ENCODE peak calls at places on chromosomes 11 and 22, in seven cellular contexts. C is spleen; V is kidney; Y is activated T-helper 9 cell treated with anti-CD3 and anti-CD28 coated beads, Interleukin-2, amount 50 U/mL, for 16 hours; S is HAP-1; U is ascending aorta; A is lower leg skin. I is an unnamed sample.

GRCh38 chr22:43789452-43789851 is 22.7 kb downstream of the EFCAB6 start:
- DNase-seq in U (no peak), S (no peak), C (no peak), Y (no peak), V (peak), A (no peak), I (peak)

GRCh38 chr11:85299247-85299646 is 327.9 kb downstream of the DLG2 start:
- DNase-seq in U (no peak), Y (no peak), C (no peak), V (no peak), A (no peak), S (peak), I (no peak)

GRCh38 chr22:29520851-29521250 is 32.7 kb downstream of the THOC5 start:
- DNase-seq in Y (no peak), U (no peak), C (no peak), V (no peak), S (no peak), A (no peak), I (no peak)

GRCh38 chr22:26321469-26321913 is 107.6 kb upstream of the ASPHD2 start:
- DNase-seq in S (no peak), Y (no peak), V (no peak), A (peak), C (no peak), U (no peak), I (no peak)

GRCh38 chr22:28051787-28052356 is 132.8 kb upstream of the PITPNB start:
- DNase-seq in A (no peak), V (no peak), S (peak), C (no peak), Y (no peak), U (no peak), I (peak)

GRCh38 chr11:132126973-132127900 is 756.8 kb downstream of the NTM start:
- DNase-seq in S (no peak), U (no peak), Y (no peak), V (no peak), C (no peak), A (no peak), I (peak)

GRCh38 chr11:126115820-126116319 is 53.2 kb upstream of the CDON start:
- DNase-seq in S (no peak), V (peak), C (peak), A (peak), U (peak), Y (no peak), I (no peak)

GRCh38 chr11:126297004-126297403 is 6.9 kb upstream of the DCPS start:
- DNase-seq in Y (no peak), C (no peak), V (no peak), U (no peak), A (no peak), S (no peak), I (no peak)

GRCh38 chr11:69587454-69588081 is 53.4 kb upstream of the CCND1 start:
- DNase-seq in C (no peak), Y (no peak), V (no peak), A (peak), S (no peak), U (no peak), I (peak)

GRCh38 chr11:128595221-128595620 is 7.9 kb upstream of the ETS1 start:
- DNase-seq in V (no peak), S (no peak), A (no peak), C (no peak), Y (no peak), U (no peak), I (no peak)

GRCh38 chr11:45252134-45252856 is 33.8 kb downstream of the SYT13 start:
- DNase-seq in S (peak), V (no peak), Y (no peak), A (no peak), U (no peak), C (no peak), I (no peak)

GRCh38 chr22:41204992-41205900 is at the start of gene L3MBTL2:
- DNase-seq in C (peak), U (peak), Y (peak), A (peak), S (peak), V (peak), I (peak)

GRCh38 chr22:23269441-23270211 is 89.3 kb downstream of the BCR start:
- DNase-seq in C (peak), A (no peak), S (no peak), V (no peak), Y (no peak), U (no peak), I (no peak)

GRCh38 chr11:76625787-76626186 is 44.8 kb downstream of the LRRC32 start:
- DNase-seq in Y (no peak), U (no peak), V (no peak), A (no peak), C (no peak), S (no peak), I (no peak)

GRCh38 chr11:119340335-119341221 is at the start of gene C1QTNF5:
- DNase-seq in A (peak), V (peak), C (peak), S (no peak), U (peak), Y (no peak), I (no peak)

GRCh38 chr11:117827521-117828511 is 3.3 kb upstream of the FXYD2 start:
- DNase-seq in C (peak), U (no peak), Y (no peak), S (no peak), A (peak), V (peak), I (no peak)

GRCh38 chr11:2379471-2380174 is 2.5 kb downstream of the CD81 start:
- DNase-seq in S (no peak), C (peak), A (no peak), V (peak), Y (no peak), U (no peak), I (no peak)

GRCh38 chr22:26308467-26308866 is 120.6 kb upstream of the ASPHD2 start:
- DNase-seq in V (no peak), S (no peak), A (no peak), Y (no peak), U (no peak), C (no peak), I (no peak)

GRCh38 chr11:125945011-125945796 is 640 bp upstream of the VSIG10L2 start:
- DNase-seq in A (no peak), S (no peak), Y (no peak), C (no peak), U (no peak), V (no peak), I (no peak)

GRCh38 chr22:42758929-42759629 is 38.4 kb upstream of the A4GALT start:
- DNase-seq in U (no peak), C (no peak), Y (no peak), A (no peak), V (no peak), S (no peak), I (no peak)

GRCh38 chr11:67022961-67023956 is at the start of gene SYT12:
- DNase-seq in C (no peak), U (no peak), V (peak), Y (no peak), A (no peak), S (no peak), I (no peak)

GRCh38 chr11:82698576-82699352 is 34.9 kb downstream of the FAM181B start:
- DNase-seq in V (no peak), A (no peak), Y (no peak), U (no peak), S (no peak), C (no peak), I (no peak)

GRCh38 chr11:27178859-27179258 is 138.2 kb downstream of the BBOX1 start:
- DNase-seq in V (no peak), C (no peak), U (no peak), Y (no peak), A (no peak), S (no peak), I (no peak)